ENCODE peak calls at places on chromosome 12, in eight cellular contexts. One of them, this sample, is unnamed.

GRCh38 chr12:114743799-114744198 is 59.8 kb upstream of the TBX3 start:
- DNase-seq in right lobe of liver: no peak
- DNase-seq in small intestine: no peak
- DNase-seq in Panc1: no peak
- DNase-seq in tibial artery: no peak
- DNase-seq in mammary epithelial cell: no peak
- DNase-seq in ovary: no peak
- DNase-seq in neural progenitor cell: no peak
- DNase-seq in this sample: no peak

GRCh38 chr12:2111816-2112215 is 59.0 kb downstream of the CACNA1C start:
- DNase-seq in ovary: no peak
- DNase-seq in mammary epithelial cell: no peak
- DNase-seq in neural progenitor cell: no peak
- DNase-seq in Panc1: no peak
- DNase-seq in tibial artery: peak; percentile 61
- DNase-seq in right lobe of liver: no peak
- DNase-seq in small intestine: no peak
- DNase-seq in this sample: no peak

GRCh38 chr12:116087399-116087798 is 190.1 kb downstream of the MED13L start:
- DNase-seq in tibial artery: no peak
- DNase-seq in ovary: no peak
- DNase-seq in mammary epithelial cell: no peak
- DNase-seq in right lobe of liver: no peak
- DNase-seq in Panc1: no peak
- DNase-seq in small intestine: no peak
- DNase-seq in neural progenitor cell: no peak
- DNase-seq in this sample: no peak

GRCh38 chr12:68336754-68337343 is 4.7 kb upstream of the MDM1 start:
- DNase-seq in tibial artery: no peak
- DNase-seq in neural progenitor cell: no peak
- DNase-seq in Panc1: no peak
- DNase-seq in small intestine: peak; percentile 36
- DNase-seq in mammary epithelial cell: peak; percentile 83
- DNase-seq in ovary: no peak
- DNase-seq in right lobe of liver: no peak
- DNase-seq in this sample: no peak

GRCh38 chr12:113660941-113661340 is 189.3 kb upstream of the LHX5 start:
- DNase-seq in tibial artery: no peak
- DNase-seq in mammary epithelial cell: no peak
- DNase-seq in small intestine: no peak
- DNase-seq in Panc1: no peak
- DNase-seq in ovary: no peak
- DNase-seq in right lobe of liver: no peak
- DNase-seq in neural progenitor cell: no peak
- DNase-seq in this sample: no peak

GRCh38 chr12:81294325-81295190 is 216.7 kb downstream of the ACSS3 start:
- DNase-seq in mammary epithelial cell: no peak
- DNase-seq in small intestine: no peak
- DNase-seq in neural progenitor cell: no peak
- DNase-seq in right lobe of liver: no peak
- DNase-seq in ovary: no peak
- DNase-seq in Panc1: no peak
- DNase-seq in tibial artery: no peak
- DNase-seq in this sample: no peak

GRCh38 chr12:124862768-124863408 is 776 bp downstream of the SCARB1 start:
- DNase-seq in tibial artery: no peak
- DNase-seq in ovary: no peak
- DNase-seq in mammary epithelial cell: peak; percentile 37
- DNase-seq in small intestine: peak; percentile 72
- DNase-seq in right lobe of liver: peak; percentile 46
- DNase-seq in neural progenitor cell: peak; percentile 56
- DNase-seq in Panc1: no peak
- DNase-seq in this sample: no peak

GRCh38 chr12:115859231-115859630 is 418.3 kb downstream of the MED13L start:
- DNase-seq in small intestine: no peak
- DNase-seq in Panc1: no peak
- DNase-seq in right lobe of liver: no peak
- DNase-seq in mammary epithelial cell: no peak
- DNase-seq in tibial artery: no peak
- DNase-seq in neural progenitor cell: no peak
- DNase-seq in ovary: no peak
- DNase-seq in this sample: no peak

GRCh38 chr12:54349658-54350057 is 14.6 kb downstream of the GPR84 start:
- DNase-seq in Panc1: no peak
- DNase-seq in ovary: no peak
- DNase-seq in neural progenitor cell: no peak
- DNase-seq in mammary epithelial cell: no peak
- DNase-seq in small intestine: no peak
- DNase-seq in tibial artery: no peak
- DNase-seq in right lobe of liver: no peak
- DNase-seq in this sample: no peak

GRCh38 chr12:46585854-46586621 is 213.5 kb upstream of the SLC38A2 start:
- DNase-seq in Panc1: no peak
- DNase-seq in mammary epithelial cell: peak; percentile 30
- DNase-seq in ovary: no peak
- DNase-seq in neural progenitor cell: peak; percentile 88
- DNase-seq in right lobe of liver: no peak
- DNase-seq in tibial artery: no peak
- DNase-seq in small intestine: peak; percentile 24
- DNase-seq in this sample: no peak

GRCh38 chr12:111438501-111438900 is 32.8 kb downstream of the SH2B3 start:
- DNase-seq in right lobe of liver: no peak
- DNase-seq in tibial artery: no peak
- DNase-seq in ovary: no peak
- DNase-seq in Panc1: no peak
- DNase-seq in small intestine: no peak
- DNase-seq in mammary epithelial cell: peak; percentile 61
- DNase-seq in neural progenitor cell: peak; percentile 21
- DNase-seq in this sample: no peak
- H3K4me1 ChIP-seq in right lobe of liver: peaks cover 13% of the 10 kb centered on the region
- H3K4me1 ChIP-seq in tibial artery: peaks cover 37% of the 10 kb centered on the region
- H3K4me1 ChIP-seq in ovary: peaks cover 15% of the 10 kb centered on the region
- H3K4me1 ChIP-seq in Panc1: peaks cover 67% of the 10 kb centered on the region
- H3K4me1 ChIP-seq in small intestine: no peaks in the 10 kb centered on the region
- H3K4me1 ChIP-seq in mammary epithelial cell: peaks cover 58% of the 10 kb centered on the region
- H3K4me1 ChIP-seq in neural progenitor cell: no peaks in the 10 kb centered on the region
- H3K4me1 ChIP-seq in this sample: peaks cover 51% of the 10 kb centered on the region

GRCh38 chr12:62761658-62762057 is 173.3 kb downstream of the PPM1H start:
- DNase-seq in small intestine: no peak
- DNase-seq in tibial artery: peak; percentile 77
- DNase-seq in mammary epithelial cell: no peak
- DNase-seq in right lobe of liver: no peak
- DNase-seq in neural progenitor cell: no peak
- DNase-seq in Panc1: no peak
- DNase-seq in ovary: no peak
- DNase-seq in this sample: peak; percentile 41
- H3K9me3 ChIP-seq in small intestine: no peaks in the 10 kb centered on the region
- H3K9me3 ChIP-seq in tibial artery: no peaks in the 10 kb centered on the region
- H3K9me3 ChIP-seq in mammary epithelial cell: no peaks in the 10 kb centered on the region
- H3K9me3 ChIP-seq in right lobe of liver: no peaks in the 10 kb centered on the region
- H3K9me3 ChIP-seq in neural progenitor cell: no peaks in the 10 kb centered on the region
- H3K9me3 ChIP-seq in Panc1: no peaks in the 10 kb centered on the region
- H3K9me3 ChIP-seq in ovary: no peaks in the 10 kb centered on the region
- H3K9me3 ChIP-seq in this sample: no peaks in the 10 kb centered on the region

DNA sequence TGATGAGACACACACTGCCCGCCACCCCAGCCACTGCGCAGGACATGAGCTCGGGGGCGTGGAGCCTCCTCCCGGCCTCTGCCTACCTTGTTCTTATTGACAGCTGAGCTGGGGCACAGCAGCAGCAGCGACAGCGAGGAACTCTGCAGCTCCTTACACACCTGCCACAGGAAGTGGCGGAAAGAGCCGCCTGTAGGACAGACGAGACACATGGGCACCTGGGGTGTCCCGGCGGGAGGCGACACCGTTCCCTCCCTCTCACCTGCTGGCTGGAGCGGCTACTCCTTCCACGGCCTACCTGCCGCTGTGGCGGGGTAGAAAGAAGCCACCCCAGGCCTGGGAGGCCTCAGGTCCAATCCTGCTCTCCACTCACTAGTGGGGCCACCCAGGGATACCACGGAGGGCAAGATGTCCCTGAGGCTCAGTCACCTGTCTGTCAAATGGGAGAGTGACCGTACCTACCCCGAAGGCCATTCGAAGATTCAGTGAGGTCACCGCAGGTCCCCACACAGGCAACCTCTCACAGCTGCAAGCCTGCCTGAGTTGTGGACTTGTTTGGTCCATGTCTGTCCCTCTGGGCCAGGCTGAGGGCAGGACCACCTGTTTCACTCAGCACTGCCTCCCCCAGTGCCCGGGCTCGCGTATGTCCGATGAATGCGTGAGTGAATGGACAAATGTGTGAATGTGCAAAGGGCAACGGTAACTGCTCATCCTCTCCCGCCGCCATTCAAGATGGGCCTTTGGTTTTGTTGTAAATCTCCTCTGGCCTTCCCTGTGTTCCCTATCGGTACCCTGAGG is 42.6 kb downstream of the TRAFD1 start:
- DNase-seq in right lobe of liver: no peak
- DNase-seq in small intestine: no peak
- DNase-seq in mammary epithelial cell: no peak
- DNase-seq in ovary: no peak
- DNase-seq in neural progenitor cell: no peak
- DNase-seq in tibial artery: peak; percentile 57
- DNase-seq in Panc1: no peak
- DNase-seq in this sample: no peak
- H3K4me1 ChIP-seq in right lobe of liver: no peaks in the 10 kb centered on the region
- H3K4me1 ChIP-seq in small intestine: no peaks in the 10 kb centered on the region
- H3K4me1 ChIP-seq in mammary epithelial cell: no peaks in the 10 kb centered on the region
- H3K4me1 ChIP-seq in ovary: no peaks in the 10 kb centered on the region
- H3K4me1 ChIP-seq in neural progenitor cell: no peaks in the 10 kb centered on the region
- H3K4me1 ChIP-seq in tibial artery: no peaks in the 10 kb centered on the region
- H3K4me1 ChIP-seq in Panc1: no peaks in the 10 kb centered on the region
- H3K4me1 ChIP-seq in this sample: no peaks in the 10 kb centered on the region

DNA sequence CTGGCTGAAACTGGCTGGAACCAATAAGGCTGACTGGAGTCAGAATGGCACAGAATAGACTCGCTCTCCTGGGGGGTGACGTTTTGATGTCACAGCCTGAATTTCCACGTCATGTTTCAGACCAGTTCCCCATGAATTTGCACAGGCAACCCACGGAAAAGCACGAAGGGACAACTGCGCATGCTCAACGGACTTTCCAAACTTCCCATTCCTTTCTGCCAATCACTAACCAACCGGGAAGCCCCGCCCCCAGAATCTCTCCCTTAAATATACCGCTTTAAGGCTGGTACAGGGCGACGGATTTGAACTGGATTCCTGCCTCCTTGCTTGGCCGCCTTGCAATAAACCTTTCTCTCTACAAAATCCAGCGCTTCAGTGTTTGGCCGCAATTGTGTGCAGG is 434.7 kb downstream of the APAF1 start:
- DNase-seq in right lobe of liver: no peak
- DNase-seq in small intestine: no peak
- DNase-seq in neural progenitor cell: no peak
- DNase-seq in tibial artery: no peak
- DNase-seq in ovary: no peak
- DNase-seq in Panc1: no peak
- DNase-seq in mammary epithelial cell: no peak
- DNase-seq in this sample: no peak
- H3K9me3 ChIP-seq in right lobe of liver: no peaks in the 10 kb centered on the region
- H3K9me3 ChIP-seq in small intestine: no peaks in the 10 kb centered on the region
- H3K9me3 ChIP-seq in neural progenitor cell: no peaks in the 10 kb centered on the region
- H3K9me3 ChIP-seq in tibial artery: no peaks in the 10 kb centered on the region
- H3K9me3 ChIP-seq in ovary: no peaks in the 10 kb centered on the region
- H3K9me3 ChIP-seq in Panc1: no peaks in the 10 kb centered on the region
- H3K9me3 ChIP-seq in mammary epithelial cell: no peaks in the 10 kb centered on the region
- H3K9me3 ChIP-seq in this sample: no peaks in the 10 kb centered on the region

GRCh38 chr12:49824886-49825285 is 3.3 kb downstream of the NCKAP5L start:
- DNase-seq in Panc1: no peak
- DNase-seq in mammary epithelial cell: peak; percentile 46
- DNase-seq in right lobe of liver: no peak
- DNase-seq in neural progenitor cell: no peak
- DNase-seq in tibial artery: no peak
- DNase-seq in small intestine: no peak
- DNase-seq in ovary: no peak
- DNase-seq in this sample: no peak

GRCh38 chr12:49823350-49823749 is 4.9 kb downstream of the NCKAP5L start:
- DNase-seq in right lobe of liver: no peak
- DNase-seq in ovary: no peak
- DNase-seq in small intestine: no peak
- DNase-seq in mammary epithelial cell: no peak
- DNase-seq in neural progenitor cell: no peak
- DNase-seq in tibial artery: no peak
- DNase-seq in Panc1: no peak
- DNase-seq in this sample: no peak

GRCh38 chr12:49824416-49824815 is 3.8 kb downstream of the NCKAP5L start:
- DNase-seq in tibial artery: no peak
- DNase-seq in small intestine: no peak
- DNase-seq in mammary epithelial cell: no peak
- DNase-seq in ovary: no peak
- DNase-seq in Panc1: no peak
- DNase-seq in right lobe of liver: no peak
- DNase-seq in neural progenitor cell: no peak
- DNase-seq in this sample: no peak

GRCh38 chr12:49825360-49825970 is 2.7 kb downstream of the NCKAP5L start:
- DNase-seq in small intestine: no peak
- DNase-seq in Panc1: no peak
- DNase-seq in ovary: no peak
- DNase-seq in right lobe of liver: no peak
- DNase-seq in mammary epithelial cell: peak; percentile 46
- DNase-seq in tibial artery: no peak
- DNase-seq in neural progenitor cell: peak; percentile 37
- DNase-seq in this sample: no peak

DNA sequence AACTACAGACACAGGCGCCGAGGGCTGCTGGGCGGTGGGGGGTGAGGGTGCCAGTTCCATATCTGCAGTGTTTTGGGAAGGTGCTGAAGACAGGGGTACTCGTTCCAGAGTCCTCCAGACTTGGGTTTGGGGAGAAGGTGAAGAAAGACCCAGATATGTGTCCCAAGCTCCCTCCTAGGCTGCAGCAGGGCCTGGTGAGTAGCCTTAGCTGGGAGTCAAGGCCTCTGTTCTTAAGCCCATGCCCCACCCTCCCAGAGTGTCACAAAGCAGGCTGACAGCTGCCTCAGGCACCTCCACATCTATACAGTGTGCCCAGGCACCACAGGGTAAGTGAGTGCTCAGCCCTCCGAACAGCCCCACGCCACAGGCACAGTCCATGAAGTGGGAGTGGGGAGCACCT is 4.3 kb downstream of the NCKAP5L start:
- DNase-seq in mammary epithelial cell: no peak
- DNase-seq in small intestine: no peak
- DNase-seq in neural progenitor cell: no peak
- DNase-seq in right lobe of liver: no peak
- DNase-seq in tibial artery: no peak
- DNase-seq in ovary: no peak
- DNase-seq in Panc1: no peak
- DNase-seq in this sample: no peak
- H3K4me1 ChIP-seq in mammary epithelial cell: peaks cover 33% of the 10 kb centered on the region
- H3K4me1 ChIP-seq in small intestine: no peaks in the 10 kb centered on the region
- H3K4me1 ChIP-seq in neural progenitor cell: peaks cover 40% of the 10 kb centered on the region
- H3K4me1 ChIP-seq in right lobe of liver: no peaks in the 10 kb centered on the region
- H3K4me1 ChIP-seq in tibial artery: peaks cover 60% of the 10 kb centered on the region
- H3K4me1 ChIP-seq in ovary: peaks cover 24% of the 10 kb centered on the region
- H3K4me1 ChIP-seq in Panc1: peaks cover 17% of the 10 kb centered on the region
- H3K4me1 ChIP-seq in this sample: peaks cover 78% of the 10 kb centered on the region

This sample was measured in gastrocnemius medialis.